ENCODE peak calls at places on chromosomes 3 and 15, in four cellular contexts. H is A549, M is K562, Y is GM12878. F is an unnamed sample.
A peak's percentile ranks its signal among the peaks of the same experiment; 100 is the strongest.

GRCh38 chr3:194610690-194611089 is 22.5 kb downstream of the TMEM44 start:
- DNase-seq in H (no peak), M (no peak), Y (no peak), F (no peak)

GRCh38 chr3:183491923-183492848 is 63.3 kb downstream of the KLHL6 start:
- DNase-seq in H (no peak), M (no peak), Y (no peak), F (no peak)

GRCh38 chr3:54873059-54873695 is 54.7 kb downstream of the LRTM1 start:
- DNase-seq in H (peak; percentile 4), M (no peak), Y (no peak), F (peak; percentile 27)

GRCh38 chr15:68365770-68366169 is 66.2 kb downstream of the ITGA11 start:
- DNase-seq in H (no peak), M (no peak), Y (no peak), F (no peak)

GRCh38 chr15:43104426-43104825 is 1.4 kb downstream of the UBR1 start:
- DNase-seq in H (no peak), M (peak; percentile 17), Y (no peak), F (peak; percentile 9)

GRCh38 chr3:114804099-114804498 is 343.0 kb downstream of the ZBTB20 start:
- DNase-seq in H (no peak), M (no peak), Y (no peak), F (no peak)

GRCh38 chr15:101406796-101407195 is 82.7 kb downstream of the PCSK6 start:
- DNase-seq in H (no peak), M (no peak), Y (no peak), F (no peak)

GRCh38 chr15:66359740-66360139 is 3.3 kb upstream of the TIPIN start:
- DNase-seq in H (peak; percentile 20), M (no peak), Y (peak; percentile 24), F (no peak)

GRCh38 chr3:35664460-35664919 is 25.2 kb downstream of the ARPP21 start:
- DNase-seq in H (no peak), M (no peak), Y (peak; percentile 2), F (peak; percentile 16)

GRCh38 chr3:117665311-117665710 is 955.7 kb downstream of the TUSC7 start:
- DNase-seq in H (no peak), M (no peak), Y (no peak), F (no peak)

GRCh38 chr3:120450914-120451669 is at the start of gene FSTL1:
- DNase-seq in H (no peak), M (no peak), Y (no peak), F (peak; percentile 70)

GRCh38 chr3:120448707-120449650 is 1.8 kb downstream of the FSTL1 start:
- DNase-seq in H (peak; percentile 42), M (no peak), Y (no peak), F (peak; percentile 83)

GRCh38 chr3:120449701-120450216 is 1.0 kb downstream of the FSTL1 start:
- DNase-seq in H (no peak), M (no peak), Y (no peak), F (peak; percentile 71)

GRCh38 chr3:120451670-120452220 is 953 bp upstream of the FSTL1 start:
- DNase-seq in H (no peak), M (no peak), Y (no peak), F (no peak)

GRCh38 chr3:120450261-120450913 is 405 bp downstream of the FSTL1 start:
- DNase-seq in H (peak; percentile 49), M (no peak), Y (no peak), F (no peak)
- H3K27ac ChIP-seq in H (peak overlapping the region; percentile 94), M (no peak overlapping the region), Y (no peak overlapping the region), F (peak overlapping the region; percentile 98)

GRCh38 chr15:62847900-62848489 is 194.6 kb upstream of the TPM1 start:
- DNase-seq in H (peak; percentile 89), M (peak; percentile 72), Y (no peak), F (peak; percentile 54)

GRCh38 chr15:62846131-62846804 is 196.3 kb upstream of the TPM1 start:
- DNase-seq in H (no peak), M (no peak), Y (no peak), F (no peak)

GRCh38 chr15:62846805-62847481 is 195.6 kb upstream of the TPM1 start:
- DNase-seq in H (no peak), M (no peak), Y (no peak), F (no peak)

GRCh38 chr15:62844564-62845235 is 197.8 kb upstream of the TPM1 start:
- DNase-seq in H (no peak), M (no peak), Y (no peak), F (no peak)

DNA sequence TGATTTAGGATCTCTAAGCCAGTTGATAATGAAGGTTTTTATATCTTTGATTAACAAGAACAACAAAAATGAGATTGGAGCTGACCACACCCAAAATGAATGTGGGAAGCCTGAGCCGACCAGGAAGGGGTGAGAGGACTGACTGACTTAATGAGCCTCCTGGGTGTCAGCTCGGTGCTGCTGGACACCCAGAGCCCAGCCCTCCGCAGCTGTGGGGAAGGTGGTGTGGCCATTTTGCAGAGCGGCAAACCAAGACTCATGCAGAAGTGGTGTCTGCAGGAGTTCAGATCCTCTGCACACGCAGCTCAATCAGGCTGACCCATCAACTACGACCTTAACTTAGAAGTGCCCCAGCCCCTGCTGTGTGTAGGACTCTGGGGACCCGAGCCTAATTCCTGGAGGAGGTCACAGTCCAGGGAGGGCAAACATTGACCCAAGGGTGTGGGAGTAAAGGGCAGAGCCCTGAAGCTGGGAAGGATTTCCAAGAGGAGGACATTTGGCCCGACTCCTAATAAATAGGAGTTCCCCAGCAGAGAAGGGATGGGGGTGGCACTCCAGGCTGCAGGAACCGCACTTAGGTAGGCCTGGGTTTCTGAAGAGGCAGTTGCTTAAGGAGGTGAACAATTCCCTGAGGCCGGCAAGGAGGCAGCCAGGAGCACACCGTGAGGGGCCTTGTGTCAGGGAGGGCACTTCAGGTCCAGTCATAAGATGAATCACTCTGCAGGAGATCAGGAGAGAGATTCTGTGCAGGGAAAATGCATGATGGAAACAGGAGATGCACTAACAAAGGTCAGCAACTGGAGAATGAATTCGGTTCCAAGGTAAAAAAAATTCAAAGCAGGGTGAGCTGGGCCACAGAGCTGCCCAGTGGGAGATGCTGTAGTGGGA is 197.1 kb upstream of the TPM1 start:
- DNase-seq in H (peak; percentile 68), M (no peak), Y (no peak), F (peak; percentile 59)
- TF ChIP-seq ELK1 in H (no peak), M (no peak), Y (no peak), F (no peak)

DNA sequence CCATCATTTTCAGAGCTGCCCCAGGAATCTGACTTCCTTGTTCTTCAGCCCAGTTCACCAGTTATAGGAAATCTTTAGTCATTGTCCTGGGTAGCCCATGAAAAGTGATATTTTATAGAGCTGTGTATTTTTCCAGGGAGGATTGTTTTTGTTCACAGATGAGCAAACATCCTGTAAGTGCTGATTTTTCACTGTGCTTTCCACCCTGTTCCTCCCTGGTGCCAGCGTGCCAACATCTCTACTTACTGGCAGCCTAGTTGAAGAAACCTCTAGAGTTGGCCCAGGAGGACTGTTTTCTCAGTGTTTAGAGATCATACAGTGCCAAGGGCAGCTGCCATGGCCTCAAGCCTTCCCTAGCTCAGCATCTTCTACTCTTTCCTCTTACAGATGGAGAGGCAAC is 41.3 kb downstream of the ST6GAL1 start:
- DNase-seq in H (no peak), M (no peak), Y (no peak), F (no peak)
- H3K27ac ChIP-seq in H (no peak overlapping the region), M (no peak overlapping the region), Y (no peak overlapping the region), F (no peak overlapping the region)

DNA sequence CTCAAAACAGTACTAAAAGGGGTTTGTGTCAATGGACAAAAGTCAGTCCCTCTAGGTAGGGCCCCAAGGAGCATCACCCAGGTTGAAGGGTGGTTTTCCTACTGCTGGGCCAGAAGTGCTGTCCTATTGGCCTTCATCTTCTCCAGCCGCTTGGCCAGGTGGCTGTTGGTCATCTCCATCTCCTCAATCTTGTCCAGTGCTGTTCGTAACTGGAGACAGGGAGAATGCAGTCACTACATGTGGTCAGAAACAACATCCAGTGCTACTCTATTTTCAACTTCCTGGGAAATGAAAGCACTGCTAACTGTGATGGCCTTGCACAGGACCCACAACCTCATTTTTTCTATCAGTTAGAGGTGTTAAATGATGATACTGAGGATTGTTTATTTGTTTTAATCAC is 60.4 kb downstream of the MLH1 start:
- DNase-seq in H (no peak), M (no peak), Y (no peak), F (no peak)
- TF ChIP-seq ELK1 in H (no peak), M (no peak), Y (no peak), F (no peak)

F was measured in IMR-90.